ENCODE peak calls at places on chromosome 22, in eight cellular contexts. One of them, this sample, is unnamed.

GRCh38 chr22:44369241-44369652 is 56.5 kb upstream of the SHISAL1 start:
- DNase-seq in HL-60: no peak
- DNase-seq in GM12892: no peak
- DNase-seq in K562: no peak
- DNase-seq in HCT116: no peak
- DNase-seq in upper lobe of left lung: no peak
- DNase-seq in stomach: no peak
- DNase-seq in breast epithelium: no peak
- DNase-seq in this sample: no peak

GRCh38 chr22:21450858-21451331 is 16.3 kb upstream of the TMEM191C start:
- DNase-seq in HCT116: no peak
- DNase-seq in stomach: peak
- DNase-seq in breast epithelium: peak
- DNase-seq in K562: no peak
- DNase-seq in HL-60: no peak
- DNase-seq in upper lobe of left lung: no peak
- DNase-seq in GM12892: no peak
- DNase-seq in this sample: no peak

GRCh38 chr22:44399906-44400762 is 87.4 kb upstream of the SHISAL1 start:
- DNase-seq in GM12892: no peak
- DNase-seq in HL-60: no peak
- DNase-seq in breast epithelium: peak
- DNase-seq in upper lobe of left lung: no peak
- DNase-seq in HCT116: no peak
- DNase-seq in stomach: peak
- DNase-seq in K562: no peak
- DNase-seq in this sample: no peak

GRCh38 chr22:27435839-27436581 is 365.5 kb downstream of the MN1 start:
- DNase-seq in HL-60: no peak
- DNase-seq in upper lobe of left lung: peak
- DNase-seq in K562: no peak
- DNase-seq in stomach: no peak
- DNase-seq in GM12892: no peak
- DNase-seq in HCT116: no peak
- DNase-seq in breast epithelium: no peak
- DNase-seq in this sample: no peak

GRCh38 chr22:33555814-33556522 is 364.3 kb downstream of the LARGE1 start:
- DNase-seq in HL-60: no peak
- DNase-seq in GM12892: no peak
- DNase-seq in upper lobe of left lung: no peak
- DNase-seq in K562: no peak
- DNase-seq in stomach: no peak
- DNase-seq in HCT116: no peak
- DNase-seq in breast epithelium: no peak
- DNase-seq in this sample: no peak

GRCh38 chr22:48577014-48577690 is 1250.5 kb downstream of the BRD1 start:
- DNase-seq in HL-60: no peak
- DNase-seq in upper lobe of left lung: peak
- DNase-seq in HCT116: no peak
- DNase-seq in GM12892: no peak
- DNase-seq in breast epithelium: no peak
- DNase-seq in K562: no peak
- DNase-seq in stomach: no peak
- DNase-seq in this sample: no peak

GRCh38 chr22:44438481-44439131 is 59.4 kb downstream of the RTL6 start:
- DNase-seq in HCT116: no peak
- DNase-seq in HL-60: no peak
- DNase-seq in K562: no peak
- DNase-seq in upper lobe of left lung: no peak
- DNase-seq in stomach: no peak
- DNase-seq in breast epithelium: peak
- DNase-seq in GM12892: no peak
- DNase-seq in this sample: no peak

GRCh38 chr22:20438678-20439492 is 1.3 kb upstream of the SCARF2 start:
- DNase-seq in stomach: no peak
- DNase-seq in GM12892: no peak
- DNase-seq in HCT116: no peak
- DNase-seq in HL-60: no peak
- DNase-seq in breast epithelium: no peak
- DNase-seq in K562: peak
- DNase-seq in upper lobe of left lung: peak
- DNase-seq in this sample: peak

DNA sequence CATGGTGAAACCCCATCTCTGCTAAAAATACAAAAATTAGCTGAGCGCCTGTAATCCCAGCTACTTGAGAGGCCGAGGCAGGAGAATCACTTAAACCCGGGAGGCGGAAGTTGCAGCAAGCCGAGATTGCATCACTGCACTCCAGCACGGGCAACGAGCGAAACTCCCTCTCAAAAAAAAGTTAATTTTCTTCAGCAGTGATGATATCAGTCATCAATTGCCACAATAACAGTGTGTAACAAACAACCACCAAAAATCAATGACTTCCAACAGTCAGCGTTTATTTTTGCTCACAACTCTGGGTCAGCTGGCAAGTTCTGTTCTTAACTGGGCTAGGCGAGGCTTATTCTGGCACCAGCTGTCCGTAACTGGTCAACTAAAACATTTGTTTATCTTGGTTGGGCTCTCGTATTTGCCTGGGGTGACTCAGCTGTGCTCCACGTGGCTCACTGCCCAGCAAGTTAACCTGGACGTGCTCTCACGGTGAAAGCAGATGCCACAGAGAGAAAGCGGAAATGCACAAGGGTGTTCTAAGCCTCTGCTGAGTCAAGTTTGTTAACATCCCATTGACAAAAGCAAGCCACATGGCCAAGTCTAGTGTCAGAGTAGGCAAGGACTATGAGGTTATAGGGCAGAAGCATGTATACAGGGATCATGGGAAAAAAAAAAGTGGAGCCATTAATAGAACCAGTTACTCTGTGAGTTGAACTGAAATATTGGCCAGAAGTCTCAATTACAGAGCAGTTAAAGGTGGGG is 52.1 kb downstream of the LHFPL7 start:
- DNase-seq in HL-60: peak
- DNase-seq in stomach: peak
- DNase-seq in K562: no peak
- DNase-seq in upper lobe of left lung: no peak
- DNase-seq in HCT116: peak
- DNase-seq in GM12892: no peak
- DNase-seq in breast epithelium: peak
- DNase-seq in this sample: peak
- TF ChIP-seq POLR2AphosphoS5 in HL-60: peak
- TF ChIP-seq POLR2AphosphoS5 in stomach: peak
- TF ChIP-seq POLR2AphosphoS5 in K562: no peak
- TF ChIP-seq POLR2AphosphoS5 in upper lobe of left lung: peak
- TF ChIP-seq POLR2AphosphoS5 in HCT116: peak
- TF ChIP-seq POLR2AphosphoS5 in GM12892: no peak
- TF ChIP-seq POLR2AphosphoS5 in breast epithelium: peak
- TF ChIP-seq POLR2AphosphoS5 in this sample: no peak

GRCh38 chr22:38612217-38613006 is 42.4 kb upstream of the DMC1 start:
- DNase-seq in HL-60: no peak
- DNase-seq in upper lobe of left lung: no peak
- DNase-seq in breast epithelium: no peak
- DNase-seq in K562: no peak
- DNase-seq in HCT116: no peak
- DNase-seq in stomach: no peak
- DNase-seq in GM12892: no peak
- DNase-seq in this sample: no peak
- TF ChIP-seq POLR2AphosphoS5 in HL-60: no peak
- TF ChIP-seq POLR2AphosphoS5 in upper lobe of left lung: no peak
- TF ChIP-seq POLR2AphosphoS5 in breast epithelium: no peak
- TF ChIP-seq POLR2AphosphoS5 in K562: no peak
- TF ChIP-seq POLR2AphosphoS5 in HCT116: no peak
- TF ChIP-seq POLR2AphosphoS5 in stomach: no peak
- TF ChIP-seq POLR2AphosphoS5 in GM12892: no peak
- TF ChIP-seq POLR2AphosphoS5 in this sample: no peak

GRCh38 chr22:42433754-42434153 is 1.6 kb upstream of the NFAM1 start:
- DNase-seq in stomach: no peak
- DNase-seq in breast epithelium: no peak
- DNase-seq in GM12892: no peak
- DNase-seq in upper lobe of left lung: no peak
- DNase-seq in K562: no peak
- DNase-seq in HL-60: no peak
- DNase-seq in HCT116: no peak
- DNase-seq in this sample: no peak

GRCh38 chr22:42430486-42431125 is 1.6 kb downstream of the NFAM1 start:
- DNase-seq in HCT116: no peak
- DNase-seq in HL-60: no peak
- DNase-seq in K562: no peak
- DNase-seq in stomach: no peak
- DNase-seq in GM12892: no peak
- DNase-seq in upper lobe of left lung: no peak
- DNase-seq in breast epithelium: no peak
- DNase-seq in this sample: no peak

GRCh38 chr22:42431401-42432019 is 693 bp downstream of the NFAM1 start:
- DNase-seq in K562: no peak
- DNase-seq in GM12892: no peak
- DNase-seq in HCT116: no peak
- DNase-seq in breast epithelium: no peak
- DNase-seq in stomach: no peak
- DNase-seq in upper lobe of left lung: no peak
- DNase-seq in HL-60: no peak
- DNase-seq in this sample: no peak

GRCh38 chr22:42432818-42433217 is 615 bp upstream of the NFAM1 start:
- DNase-seq in stomach: no peak
- DNase-seq in K562: no peak
- DNase-seq in GM12892: no peak
- DNase-seq in breast epithelium: no peak
- DNase-seq in upper lobe of left lung: no peak
- DNase-seq in HCT116: no peak
- DNase-seq in HL-60: no peak
- DNase-seq in this sample: no peak

GRCh38 chr22:42432020-42432596 is at the start of gene NFAM1:
- DNase-seq in stomach: peak
- DNase-seq in GM12892: no peak
- DNase-seq in upper lobe of left lung: peak
- DNase-seq in HL-60: peak
- DNase-seq in K562: no peak
- DNase-seq in HCT116: no peak
- DNase-seq in breast epithelium: no peak
- DNase-seq in this sample: no peak
- TF ChIP-seq POLR2AphosphoS5 in stomach: no peak
- TF ChIP-seq POLR2AphosphoS5 in GM12892: no peak
- TF ChIP-seq POLR2AphosphoS5 in upper lobe of left lung: peak
- TF ChIP-seq POLR2AphosphoS5 in HL-60: peak
- TF ChIP-seq POLR2AphosphoS5 in K562: no peak
- TF ChIP-seq POLR2AphosphoS5 in HCT116: no peak
- TF ChIP-seq POLR2AphosphoS5 in breast epithelium: no peak
- TF ChIP-seq POLR2AphosphoS5 in this sample: no peak

DNA sequence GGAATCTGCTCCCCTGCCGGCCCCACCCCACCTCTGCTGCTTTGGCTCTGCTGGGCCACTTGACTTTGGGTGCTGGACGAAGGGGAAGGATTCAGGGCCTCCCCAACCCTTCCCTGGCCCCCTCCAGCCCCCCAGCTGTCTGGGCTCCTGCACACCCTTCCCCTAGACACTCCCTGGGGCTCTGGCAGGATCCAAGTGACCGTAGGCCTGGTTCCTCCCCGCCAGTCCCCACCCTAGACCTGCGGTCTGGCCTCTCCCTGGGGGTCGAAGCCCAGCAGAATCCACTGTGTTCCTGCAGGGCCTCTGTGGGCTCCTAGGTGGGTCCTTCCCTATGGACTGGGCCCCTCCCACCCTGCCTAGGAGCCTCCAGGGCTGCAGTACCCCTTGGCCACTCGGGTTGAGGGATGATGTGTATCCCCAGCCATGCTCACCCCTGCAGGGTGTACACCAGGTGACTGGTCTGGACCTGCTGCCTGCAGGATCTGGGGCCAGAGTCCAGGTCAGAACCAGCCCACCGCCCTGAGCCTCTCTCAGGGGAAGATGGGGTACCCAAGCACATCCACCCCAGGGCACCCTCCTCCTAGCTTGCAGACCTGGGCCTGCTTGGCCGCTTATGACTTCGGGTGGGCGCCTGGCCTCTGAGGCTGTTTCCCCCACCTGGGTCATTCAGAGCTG is 5.6 kb downstream of the PIM3 start:
- DNase-seq in upper lobe of left lung: no peak
- DNase-seq in GM12892: no peak
- DNase-seq in breast epithelium: peak
- DNase-seq in stomach: peak
- DNase-seq in HCT116: no peak
- DNase-seq in HL-60: no peak
- DNase-seq in K562: no peak
- DNase-seq in this sample: no peak
- TF ChIP-seq POLR2AphosphoS5 in upper lobe of left lung: no peak
- TF ChIP-seq POLR2AphosphoS5 in GM12892: no peak
- TF ChIP-seq POLR2AphosphoS5 in breast epithelium: no peak
- TF ChIP-seq POLR2AphosphoS5 in stomach: no peak
- TF ChIP-seq POLR2AphosphoS5 in HCT116: no peak
- TF ChIP-seq POLR2AphosphoS5 in HL-60: peak
- TF ChIP-seq POLR2AphosphoS5 in K562: no peak
- TF ChIP-seq POLR2AphosphoS5 in this sample: no peak

DNA sequence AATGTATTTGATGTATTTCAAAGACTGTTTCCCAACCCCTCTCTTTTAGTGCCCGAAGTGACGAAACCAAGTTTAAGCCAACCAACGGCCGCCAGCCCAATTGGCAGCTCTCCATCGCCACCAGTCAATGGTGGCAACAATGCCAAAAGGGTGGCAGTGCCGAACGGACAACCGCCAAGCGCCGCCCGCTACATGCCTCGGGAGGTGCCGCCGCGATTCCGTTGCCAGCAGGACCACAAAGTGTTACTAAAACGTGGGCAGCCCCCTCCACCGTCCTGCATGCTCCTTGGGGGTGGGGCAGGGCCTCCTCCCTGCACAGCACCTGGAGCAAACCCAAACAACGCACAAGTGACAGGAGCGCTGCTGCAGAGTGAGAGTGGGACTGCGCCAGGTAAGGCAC is 84.1 kb downstream of the TNRC6B start:
- DNase-seq in K562: no peak
- DNase-seq in upper lobe of left lung: peak
- DNase-seq in HCT116: no peak
- DNase-seq in HL-60: no peak
- DNase-seq in breast epithelium: no peak
- DNase-seq in GM12892: no peak
- DNase-seq in stomach: no peak
- DNase-seq in this sample: no peak
- TF ChIP-seq POLR2AphosphoS5 in K562: no peak
- TF ChIP-seq POLR2AphosphoS5 in upper lobe of left lung: no peak
- TF ChIP-seq POLR2AphosphoS5 in HCT116: no peak
- TF ChIP-seq POLR2AphosphoS5 in HL-60: no peak
- TF ChIP-seq POLR2AphosphoS5 in breast epithelium: no peak
- TF ChIP-seq POLR2AphosphoS5 in GM12892: no peak
- TF ChIP-seq POLR2AphosphoS5 in stomach: no peak
- TF ChIP-seq POLR2AphosphoS5 in this sample: no peak

DNA sequence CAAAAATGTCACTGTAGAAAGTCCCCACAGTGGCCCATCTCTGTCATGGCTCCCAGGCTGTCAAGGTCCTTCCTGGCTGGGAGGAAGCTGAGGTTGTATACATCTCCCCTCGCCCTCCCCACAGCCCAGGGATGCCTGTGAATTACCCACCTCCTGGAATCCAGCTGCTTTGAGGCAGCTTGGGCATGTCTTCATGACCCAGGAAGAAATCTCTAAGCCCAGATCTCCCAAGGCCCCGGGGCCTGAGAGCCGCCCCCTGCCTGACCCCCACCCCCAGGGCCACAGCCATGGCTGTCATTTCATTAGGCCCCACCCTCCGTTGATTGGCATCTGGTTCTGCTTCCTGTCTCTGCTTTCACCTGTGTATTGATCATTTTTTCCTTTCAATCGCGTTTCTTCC is 207.5 kb downstream of the TBC1D22A start:
- DNase-seq in K562: no peak
- DNase-seq in breast epithelium: no peak
- DNase-seq in stomach: no peak
- DNase-seq in HL-60: no peak
- DNase-seq in HCT116: no peak
- DNase-seq in GM12892: no peak
- DNase-seq in upper lobe of left lung: no peak
- DNase-seq in this sample: no peak
- TF ChIP-seq POLR2AphosphoS5 in K562: no peak
- TF ChIP-seq POLR2AphosphoS5 in breast epithelium: no peak
- TF ChIP-seq POLR2AphosphoS5 in stomach: no peak
- TF ChIP-seq POLR2AphosphoS5 in HL-60: no peak
- TF ChIP-seq POLR2AphosphoS5 in HCT116: no peak
- TF ChIP-seq POLR2AphosphoS5 in GM12892: no peak
- TF ChIP-seq POLR2AphosphoS5 in upper lobe of left lung: no peak
- TF ChIP-seq POLR2AphosphoS5 in this sample: no peak